ENCODE peak calls at places on chromosomes 4 and X, in ten cellular contexts. L is BE2C; M is CD8-positive, alpha-beta T cell; Q is GM13977; B is bronchial epithelial cell; H is IMR-90; U is NB4; W is foreskin keratinocyte; V is right atrium auricular region; J is colonic mucosa. X is an unnamed sample.

GRCh38 chr4:48693856-48694574 is 86.1 kb downstream of the FRYL start:
- DNase-seq in L (no peak), M (no peak), Q (no peak), B (no peak), H (no peak), U (no peak), W (no peak), V (no peak), J (no peak), X (no peak)

GRCh38 chrX:119389214-119389613 is 9.9 kb upstream of the SLC25A43 start:
- DNase-seq in L (no peak), M (no peak), Q (no peak), B (no peak), H (no peak), U (no peak), W (no peak), V (no peak), J (peak), X (no peak)

GRCh38 chrX:136146614-136147319 is 566 bp upstream of the FHL1 start:
- DNase-seq in L (peak), M (no peak), Q (peak), B (no peak), H (no peak), U (peak), W (no peak), V (no peak), J (no peak), X (no peak)

GRCh38 chr4:22410645-22411247 is 105.1 kb downstream of the ADGRA3 start:
- DNase-seq in L (no peak), M (no peak), Q (peak), B (peak), H (peak), U (peak), W (no peak), V (no peak), J (no peak), X (no peak)

GRCh38 chrX:30612250-30612655 is 34.7 kb upstream of the TASL start:
- DNase-seq in L (no peak), M (no peak), Q (no peak), B (peak), H (no peak), U (peak), W (no peak), V (no peak), J (no peak), X (no peak)

GRCh38 chr4:150973626-150974250 is 41.3 kb downstream of the LRBA start:
- DNase-seq in L (no peak), M (no peak), Q (no peak), B (peak), H (no peak), U (no peak), W (no peak), V (no peak), J (no peak), X (no peak)

GRCh38 chr4:154612472-154613414 is at the start of gene FGG:
- DNase-seq in L (no peak), M (no peak), Q (no peak), B (no peak), H (no peak), U (no peak), W (no peak), V (no peak), J (no peak), X (no peak)

GRCh38 chrX:3567681-3568080 is 145.8 kb downstream of the PRKX start:
- DNase-seq in L (no peak), M (no peak), Q (no peak), B (peak), H (peak), U (no peak), W (peak), V (no peak), J (no peak), X (no peak)

GRCh38 chr4:26050671-26051070 is 136.7 kb downstream of the SMIM20 start:
- DNase-seq in L (no peak), M (no peak), Q (no peak), B (no peak), H (no peak), U (no peak), W (no peak), V (no peak), J (no peak), X (no peak)

GRCh38 chrX:71102292-71102691 is 4.2 kb downstream of the CXorf65 start:
- DNase-seq in L (peak), M (no peak), Q (no peak), B (no peak), H (no peak), U (no peak), W (no peak), V (no peak), J (no peak), X (no peak)

GRCh38 chr4:8355864-8356565 is 84.5 kb downstream of the ACOX3 start:
- DNase-seq in L (no peak), M (no peak), Q (no peak), B (peak), H (peak), U (no peak), W (peak), V (no peak), J (no peak), X (no peak)

GRCh38 chr4:21811576-21811975 is 137.0 kb downstream of the KCNIP4 start:
- DNase-seq in L (no peak), M (no peak), Q (no peak), B (no peak), H (no peak), U (no peak), W (no peak), V (no peak), J (no peak), X (no peak)

GRCh38 chr4:151641167-151641566 is 119.6 kb downstream of the GATB start:
- DNase-seq in L (no peak), M (no peak), Q (no peak), B (peak), H (peak), U (peak), W (peak), V (no peak), J (no peak), X (no peak)

GRCh38 chr4:139011220-139011950 is 4.2 kb upstream of the NOCT start:
- DNase-seq in L (no peak), M (no peak), Q (no peak), B (no peak), H (no peak), U (no peak), W (no peak), V (no peak), J (peak), X (no peak)

GRCh38 chr4:142983111-142983510 is 137.0 kb upstream of the INPP4B start:
- DNase-seq in L (no peak), M (no peak), Q (no peak), B (no peak), H (no peak), U (no peak), W (no peak), V (no peak), J (no peak), X (no peak)
- TF ChIP-seq CTCF in L (no peak), M (no peak), Q (no peak), B (no peak), H (no peak), U (no peak), W (no peak), V (no peak), J (no peak), X (no peak)

GRCh38 chrX:85111347-85111746 is 107.7 kb downstream of the APOOL start:
- DNase-seq in L (no peak), M (no peak), Q (no peak), B (peak), H (peak), U (peak), W (no peak), V (no peak), J (peak), X (no peak)
- TF ChIP-seq CTCF in L (peak), M (peak), Q (peak), B (peak), H (peak), U (peak), W (peak), V (peak), J (peak), X (peak)

GRCh38 chrX:149877157-149877556 is 3.8 kb upstream of the MAGEA8 start:
- DNase-seq in L (no peak), M (no peak), Q (no peak), B (no peak), H (no peak), U (no peak), W (no peak), V (no peak), J (no peak), X (no peak)

GRCh38 chrX:149871433-149871832 is 9.6 kb upstream of the MAGEA8 start:
- DNase-seq in L (no peak), M (no peak), Q (no peak), B (no peak), H (no peak), U (no peak), W (no peak), V (no peak), J (no peak), X (no peak)

GRCh38 chrX:149870840-149871239 is 10.1 kb upstream of the MAGEA8 start:
- DNase-seq in L (no peak), M (no peak), Q (no peak), B (no peak), H (no peak), U (no peak), W (no peak), V (no peak), J (no peak), X (no peak)

GRCh38 chrX:149867488-149867887 is 13.5 kb upstream of the MAGEA8 start:
- DNase-seq in L (no peak), M (no peak), Q (no peak), B (no peak), H (no peak), U (no peak), W (no peak), V (no peak), J (no peak), X (no peak)

DNA sequence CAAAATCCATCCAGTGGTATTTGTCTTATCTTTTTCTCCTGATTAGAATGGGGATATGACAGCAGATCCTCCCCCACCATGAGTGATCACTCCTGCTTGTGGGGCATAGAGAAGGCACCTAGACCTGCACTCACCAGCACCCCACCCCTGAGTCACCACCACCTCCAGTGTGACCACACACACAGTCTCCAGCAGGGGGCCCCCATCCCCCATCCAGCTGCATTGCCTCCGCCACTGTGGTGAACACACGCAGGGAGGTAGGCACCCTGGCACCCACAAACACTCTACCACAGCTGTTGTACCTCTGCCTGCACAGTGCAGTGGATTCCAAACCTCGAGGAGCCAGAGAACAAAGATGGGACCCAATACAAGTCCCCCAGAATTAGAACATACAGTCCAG is 9.0 kb upstream of the MAGEA8 start:
- DNase-seq in L (peak), M (peak), Q (peak), B (peak), H (no peak), U (peak), W (peak), V (no peak), J (peak), X (peak)
- TF ChIP-seq CTCF in L (peak), M (no peak), Q (peak), B (peak), H (peak), U (peak), W (peak), V (no peak), J (peak), X (peak)

GRCh38 chrX:40314070-40314469 is 216.3 kb upstream of the BCOR start:
- DNase-seq in L (no peak), M (no peak), Q (no peak), B (no peak), H (no peak), U (no peak), W (no peak), V (no peak), J (no peak), X (no peak)
- TF ChIP-seq CTCF in L (peak), M (no peak), Q (peak), B (no peak), H (no peak), U (no peak), W (no peak), V (no peak), J (no peak), X (no peak)

GRCh38 chr4:159326470-159326869 is 223.6 kb downstream of the RAPGEF2 start:
- DNase-seq in L (no peak), M (no peak), Q (no peak), B (no peak), H (no peak), U (no peak), W (no peak), V (no peak), J (no peak), X (no peak)
- TF ChIP-seq CTCF in L (no peak), M (no peak), Q (no peak), B (no peak), H (no peak), U (no peak), W (no peak), V (no peak), J (no peak), X (no peak)

DNA sequence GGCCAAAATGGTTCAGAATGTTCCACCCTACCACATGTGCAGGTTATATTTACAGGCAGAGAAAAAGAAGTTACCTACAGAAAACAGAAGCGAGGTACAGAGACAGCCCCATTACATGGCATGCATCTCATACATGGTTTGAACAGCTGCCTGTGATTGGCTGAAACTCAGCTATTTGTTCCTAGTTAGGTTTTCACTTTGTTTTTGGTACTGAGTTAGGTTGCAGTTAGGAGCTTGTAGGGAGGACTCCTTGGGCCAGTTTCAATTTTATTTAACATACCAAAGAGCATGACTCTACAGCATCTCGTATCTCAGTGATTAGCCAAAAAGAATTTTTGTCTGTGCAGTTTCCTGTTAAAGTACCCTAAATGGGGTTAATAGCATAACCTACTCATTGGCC is 392.0 kb downstream of the MAPK10 start:
- DNase-seq in L (no peak), M (no peak), Q (no peak), B (no peak), H (peak), U (no peak), W (no peak), V (no peak), J (no peak), X (no peak)
- TF ChIP-seq CTCF in L (no peak), M (no peak), Q (no peak), B (no peak), H (no peak), U (no peak), W (no peak), V (no peak), J (no peak), X (no peak)

GRCh38 chrX:139932901-139933796 is at the start of gene ATP11C:
- DNase-seq in L (peak), M (peak), Q (peak), B (peak), H (peak), U (peak), W (peak), V (peak), J (peak), X (peak)
- TF ChIP-seq CTCF in L (no peak), M (no peak), Q (peak), B (peak), H (peak), U (no peak), W (peak), V (no peak), J (no peak), X (no peak)

GRCh38 chr4:180028682-180029081 is 2214.5 kb upstream of the TENM3 start:
- DNase-seq in L (peak), M (no peak), Q (no peak), B (peak), H (peak), U (peak), W (peak), V (no peak), J (peak), X (no peak)
- TF ChIP-seq CTCF in L (peak), M (no peak), Q (peak), B (peak), H (peak), U (no peak), W (peak), V (no peak), J (peak), X (no peak)

X was measured in natural killer cell.